ENCODE peak calls at places on chromosome 19, in seven cellular contexts. One of them, this sample, is unnamed.

GRCh38 chr19:58476498-58477015 is 405 bp downstream of the ZNF446 start:
- DNase-seq in H1: no peak
- DNase-seq in SK-N-SH: peak; percentile 73
- DNase-seq in K562: peak; percentile 53
- DNase-seq in HCT116: no peak
- DNase-seq in GM12878: no peak
- DNase-seq in HepG2: peak; percentile 25
- DNase-seq in this sample: no peak

GRCh38 chr19:7856277-7856581 is 18.0 kb downstream of the PRR36 start:
- DNase-seq in H1: no peak
- DNase-seq in SK-N-SH: no peak
- DNase-seq in HepG2: no peak
- DNase-seq in GM12878: no peak
- DNase-seq in HCT116: no peak
- DNase-seq in K562: no peak
- DNase-seq in this sample: no peak

GRCh38 chr19:58562126-58563033 is 4.0 kb upstream of the UBE2M start:
- DNase-seq in HepG2: no peak
- DNase-seq in H1: no peak
- DNase-seq in GM12878: no peak
- DNase-seq in SK-N-SH: peak; percentile 60
- DNase-seq in HCT116: no peak
- DNase-seq in K562: no peak
- DNase-seq in this sample: peak; percentile 24

GRCh38 chr19:703651-704446 is 4.9 kb upstream of the PALM start:
- DNase-seq in GM12878: no peak
- DNase-seq in H1: peak; percentile 100
- DNase-seq in HCT116: peak; percentile 72
- DNase-seq in SK-N-SH: peak; percentile 97
- DNase-seq in K562: peak; percentile 97
- DNase-seq in HepG2: peak; percentile 90
- DNase-seq in this sample: peak; percentile 65

GRCh38 chr19:1389033-1389940 is 5.6 kb downstream of the NDUFS7 start:
- DNase-seq in H1: no peak
- DNase-seq in HepG2: no peak
- DNase-seq in K562: no peak
- DNase-seq in SK-N-SH: no peak
- DNase-seq in GM12878: no peak
- DNase-seq in HCT116: no peak
- DNase-seq in this sample: no peak

GRCh38 chr19:17739121-17739875 is 12.0 kb upstream of the FCHO1 start:
- DNase-seq in H1: no peak
- DNase-seq in GM12878: peak; percentile 40
- DNase-seq in HCT116: no peak
- DNase-seq in HepG2: no peak
- DNase-seq in K562: peak; percentile 76
- DNase-seq in SK-N-SH: peak; percentile 22
- DNase-seq in this sample: no peak

GRCh38 chr19:35868172-35868822 is at the start of gene APLP1:
- DNase-seq in HepG2: peak; percentile 14
- DNase-seq in GM12878: no peak
- DNase-seq in SK-N-SH: peak; percentile 92
- DNase-seq in HCT116: no peak
- DNase-seq in K562: peak; percentile 76
- DNase-seq in H1: peak; percentile 84
- DNase-seq in this sample: peak; percentile 51

GRCh38 chr19:290539-291521 is at the start of gene PLPP2:
- DNase-seq in K562: peak; percentile 48
- DNase-seq in HepG2: no peak
- DNase-seq in GM12878: no peak
- DNase-seq in HCT116: no peak
- DNase-seq in SK-N-SH: peak; percentile 76
- DNase-seq in H1: peak; percentile 91
- DNase-seq in this sample: peak; percentile 84

GRCh38 chr19:1058112-1058511 is 8.9 kb upstream of the ARHGAP45 start:
- DNase-seq in HepG2: no peak
- DNase-seq in HCT116: no peak
- DNase-seq in GM12878: no peak
- DNase-seq in H1: no peak
- DNase-seq in SK-N-SH: no peak
- DNase-seq in K562: no peak
- DNase-seq in this sample: no peak

GRCh38 chr19:50798116-50798942 is 8.1 kb downstream of the ACP4 start:
- DNase-seq in SK-N-SH: peak; percentile 28
- DNase-seq in HepG2: no peak
- DNase-seq in H1: peak; percentile 49
- DNase-seq in K562: no peak
- DNase-seq in HCT116: no peak
- DNase-seq in GM12878: no peak
- DNase-seq in this sample: no peak

GRCh38 chr19:5839312-5840017 is at the start of gene FUT6:
- DNase-seq in HCT116: no peak
- DNase-seq in K562: no peak
- DNase-seq in SK-N-SH: peak; percentile 11
- DNase-seq in GM12878: no peak
- DNase-seq in HepG2: peak; percentile 59
- DNase-seq in H1: no peak
- DNase-seq in this sample: no peak

GRCh38 chr19:33100894-33101644 is 20.1 kb downstream of the GPATCH1 start:
- DNase-seq in GM12878: no peak
- DNase-seq in HepG2: peak; percentile 97
- DNase-seq in H1: no peak
- DNase-seq in K562: peak; percentile 75
- DNase-seq in SK-N-SH: no peak
- DNase-seq in HCT116: no peak
- DNase-seq in this sample: no peak

GRCh38 chr19:2561221-2561620 is 85.3 kb downstream of the GADD45B start:
- DNase-seq in GM12878: no peak
- DNase-seq in HCT116: no peak
- DNase-seq in H1: no peak
- DNase-seq in K562: no peak
- DNase-seq in SK-N-SH: no peak
- DNase-seq in HepG2: no peak
- DNase-seq in this sample: no peak

GRCh38 chr19:13859361-13859880 is 17.5 kb upstream of the NANOS3 start:
- DNase-seq in HCT116: no peak
- DNase-seq in SK-N-SH: peak; percentile 38
- DNase-seq in K562: peak; percentile 46
- DNase-seq in H1: no peak
- DNase-seq in GM12878: no peak
- DNase-seq in HepG2: no peak
- DNase-seq in this sample: no peak

GRCh38 chr19:41851456-41851855 is 6.6 kb downstream of the DMRTC2 start:
- DNase-seq in HepG2: no peak
- DNase-seq in K562: no peak
- DNase-seq in SK-N-SH: no peak
- DNase-seq in HCT116: no peak
- DNase-seq in H1: no peak
- DNase-seq in GM12878: no peak
- DNase-seq in this sample: no peak

GRCh38 chr19:19749332-19750130 is 16.6 kb upstream of the ZNF14 start:
- DNase-seq in H1: no peak
- DNase-seq in HCT116: no peak
- DNase-seq in SK-N-SH: no peak
- DNase-seq in HepG2: no peak
- DNase-seq in GM12878: no peak
- DNase-seq in K562: no peak
- DNase-seq in this sample: no peak

GRCh38 chr19:6738726-6739389 is 622 bp upstream of the TRIP10 start:
- DNase-seq in H1: peak; percentile 76
- DNase-seq in GM12878: no peak
- DNase-seq in SK-N-SH: no peak
- DNase-seq in K562: no peak
- DNase-seq in HCT116: no peak
- DNase-seq in HepG2: no peak
- DNase-seq in this sample: no peak

GRCh38 chr19:45130236-45130635 is 30.5 kb downstream of the NKPD1 start:
- DNase-seq in GM12878: no peak
- DNase-seq in HepG2: peak; percentile 23
- DNase-seq in H1: no peak
- DNase-seq in SK-N-SH: no peak
- DNase-seq in K562: no peak
- DNase-seq in HCT116: no peak
- DNase-seq in this sample: no peak

GRCh38 chr19:45128109-45128508 is 32.7 kb downstream of the NKPD1 start:
- DNase-seq in GM12878: no peak
- DNase-seq in K562: no peak
- DNase-seq in HepG2: no peak
- DNase-seq in SK-N-SH: no peak
- DNase-seq in H1: no peak
- DNase-seq in HCT116: no peak
- DNase-seq in this sample: no peak

GRCh38 chr19:45133661-45134060 is 27.1 kb downstream of the NKPD1 start:
- DNase-seq in HepG2: no peak
- DNase-seq in GM12878: no peak
- DNase-seq in SK-N-SH: no peak
- DNase-seq in K562: no peak
- DNase-seq in H1: no peak
- DNase-seq in HCT116: no peak
- DNase-seq in this sample: no peak

GRCh38 chr19:45128806-45129205 is 32.0 kb downstream of the NKPD1 start:
- DNase-seq in SK-N-SH: no peak
- DNase-seq in K562: no peak
- DNase-seq in HepG2: no peak
- DNase-seq in H1: no peak
- DNase-seq in HCT116: no peak
- DNase-seq in GM12878: no peak
- DNase-seq in this sample: no peak

GRCh38 chr19:45130888-45131615 is 29.7 kb downstream of the NKPD1 start:
- DNase-seq in GM12878: no peak
- DNase-seq in H1: no peak
- DNase-seq in HepG2: peak; percentile 73
- DNase-seq in SK-N-SH: no peak
- DNase-seq in HCT116: peak; percentile 19
- DNase-seq in K562: no peak
- DNase-seq in this sample: peak; percentile 85
- TF ChIP-seq JUND in GM12878: no peak
- TF ChIP-seq JUND in H1: no peak
- TF ChIP-seq JUND in HepG2: no peak
- TF ChIP-seq JUND in SK-N-SH: no peak
- TF ChIP-seq JUND in HCT116: no peak
- TF ChIP-seq JUND in K562: no peak
- TF ChIP-seq JUND in this sample: no peak

GRCh38 chr19:12137541-12137940 is 2.6 kb downstream of the ZNF20 start:
- DNase-seq in HCT116: no peak
- DNase-seq in SK-N-SH: no peak
- DNase-seq in HepG2: peak; percentile 67
- DNase-seq in K562: no peak
- DNase-seq in GM12878: no peak
- DNase-seq in H1: no peak
- DNase-seq in this sample: peak; percentile 59
- TF ChIP-seq JUND in HCT116: no peak
- TF ChIP-seq JUND in SK-N-SH: no peak
- TF ChIP-seq JUND in HepG2: no peak
- TF ChIP-seq JUND in K562: no peak
- TF ChIP-seq JUND in GM12878: no peak
- TF ChIP-seq JUND in H1: no peak
- TF ChIP-seq JUND in this sample: no peak

GRCh38 chr19:44689290-44690130 is 9.4 kb upstream of the CEACAM16 start:
- DNase-seq in HepG2: peak; percentile 63
- DNase-seq in HCT116: peak; percentile 50
- DNase-seq in H1: peak; percentile 96
- DNase-seq in GM12878: no peak
- DNase-seq in SK-N-SH: peak; percentile 78
- DNase-seq in K562: peak; percentile 69
- DNase-seq in this sample: peak; percentile 68
- TF ChIP-seq JUND in HepG2: no peak
- TF ChIP-seq JUND in HCT116: no peak
- TF ChIP-seq JUND in H1: no peak
- TF ChIP-seq JUND in GM12878: no peak
- TF ChIP-seq JUND in SK-N-SH: no peak
- TF ChIP-seq JUND in K562: no peak
- TF ChIP-seq JUND in this sample: no peak

DNA sequence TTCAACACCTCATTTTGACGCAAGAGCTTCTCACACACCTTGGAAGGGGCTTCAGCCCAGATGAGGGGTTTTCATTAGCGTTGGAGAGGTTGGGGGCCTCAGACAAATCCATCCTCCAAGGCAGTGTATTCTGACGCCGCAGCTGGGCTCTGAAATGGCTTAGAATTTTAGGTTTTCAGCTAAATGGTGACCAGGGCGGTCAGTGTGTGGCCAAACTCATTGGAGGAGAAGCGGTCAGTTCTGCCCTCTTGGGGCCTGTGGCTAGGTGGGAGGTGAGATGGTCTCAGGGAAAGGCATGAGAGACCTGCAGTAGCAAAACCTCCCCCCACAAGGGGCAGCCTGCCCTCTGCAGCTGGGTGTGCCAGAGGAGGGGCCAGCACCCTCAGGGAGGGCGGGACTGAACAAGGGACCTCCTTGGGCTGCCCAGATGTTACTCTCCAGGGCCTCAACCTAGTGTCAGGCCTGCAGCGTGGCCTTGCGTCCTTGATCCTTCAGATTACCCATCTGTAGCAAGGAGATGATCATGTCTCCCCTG is 155.8 kb downstream of the URI1 start:
- DNase-seq in HCT116: no peak
- DNase-seq in SK-N-SH: no peak
- DNase-seq in HepG2: no peak
- DNase-seq in GM12878: no peak
- DNase-seq in K562: no peak
- DNase-seq in H1: no peak
- DNase-seq in this sample: no peak
- TF ChIP-seq JUND in HCT116: no peak
- TF ChIP-seq JUND in SK-N-SH: no peak
- TF ChIP-seq JUND in HepG2: no peak
- TF ChIP-seq JUND in GM12878: no peak
- TF ChIP-seq JUND in K562: no peak
- TF ChIP-seq JUND in H1: no peak
- TF ChIP-seq JUND in this sample: no peak

DNA sequence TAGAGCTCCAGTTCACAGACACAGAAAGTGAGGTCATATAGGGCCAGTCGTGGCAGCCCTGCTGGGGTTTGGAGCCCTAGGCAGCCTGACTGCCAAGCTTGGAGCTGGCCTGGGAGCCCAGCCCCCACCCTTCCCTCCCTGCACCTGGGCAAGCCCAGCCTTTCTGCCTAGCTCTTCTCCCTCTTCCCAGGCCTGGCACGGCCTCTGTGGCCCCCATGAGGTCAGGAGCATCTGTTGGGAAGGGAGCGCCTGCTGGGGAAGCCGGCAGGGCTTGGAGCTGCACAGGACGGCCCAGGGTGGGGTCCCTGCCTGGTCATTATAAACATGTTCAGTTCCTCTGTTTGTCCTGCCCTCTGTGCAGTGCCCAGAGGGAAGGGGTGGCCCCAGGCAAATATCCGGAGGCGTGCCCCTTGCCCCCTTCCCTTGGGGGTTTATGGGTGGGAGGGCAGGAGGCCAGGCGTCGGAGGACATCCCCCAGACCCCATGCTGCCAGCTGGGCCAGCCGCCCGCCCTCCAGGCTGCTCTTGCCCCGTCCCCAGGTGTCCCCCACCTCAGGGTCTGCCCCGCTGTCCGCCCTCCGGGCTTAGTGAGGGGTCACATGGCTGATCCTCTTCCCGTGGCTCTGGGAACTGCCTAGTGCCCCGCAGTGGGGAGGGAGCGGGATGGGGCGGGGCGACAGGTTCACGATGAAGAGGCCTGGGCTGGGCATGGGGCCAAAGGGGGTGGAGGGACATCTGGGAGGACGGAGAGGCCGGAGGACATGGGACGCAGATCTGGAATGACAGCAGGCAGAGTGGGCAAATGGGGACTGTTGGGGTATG is 30.0 kb upstream of the NCCRP1 start:
- DNase-seq in HCT116: no peak
- DNase-seq in HepG2: peak; percentile 49
- DNase-seq in SK-N-SH: peak; percentile 92
- DNase-seq in H1: no peak
- DNase-seq in GM12878: no peak
- DNase-seq in K562: no peak
- DNase-seq in this sample: peak; percentile 50
- TF ChIP-seq JUND in HCT116: no peak
- TF ChIP-seq JUND in HepG2: no peak
- TF ChIP-seq JUND in SK-N-SH: no peak
- TF ChIP-seq JUND in H1: no peak
- TF ChIP-seq JUND in GM12878: no peak
- TF ChIP-seq JUND in K562: no peak
- TF ChIP-seq JUND in this sample: no peak